ENCODE peak calls at places on chromosome 4, in six cellular contexts. Z is GM12878, M is HL-60, S is K562, U is SK-N-SH, I is H1. T is an unnamed sample.
A peak's percentile ranks its signal among the peaks of the same experiment; 100 is the strongest.

GRCh38 chr4:124445071-124445470 is 267.5 kb downstream of the ANKRD50 start:
- DNase-seq in Z (no peak), M (no peak), S (no peak), U (no peak), I (no peak), T (no peak)

GRCh38 chr4:143358923-143359694 is 22.4 kb downstream of the GAB1 start:
- DNase-seq in Z (no peak), M (peak; percentile 54), S (no peak), U (no peak), I (no peak), T (no peak)

GRCh38 chr4:122914292-122914904 is 8.0 kb downstream of the NUDT6 start:
- DNase-seq in Z (peak; percentile 8), M (no peak), S (no peak), U (peak; percentile 35), I (no peak), T (peak; percentile 43)

GRCh38 chr4:119628281-119629141 is at the start of gene PDE5A:
- DNase-seq in Z (no peak), M (peak; percentile 71), S (peak; percentile 71), U (peak; percentile 85), I (peak; percentile 91), T (peak; percentile 46)

GRCh38 chr4:83974111-83974789 is 438.3 kb downstream of the GPAT3 start:
- DNase-seq in Z (no peak), M (no peak), S (no peak), U (no peak), I (no peak), T (no peak)

GRCh38 chr4:16329797-16330134 is 103.5 kb upstream of the TAPT1 start:
- DNase-seq in Z (no peak), M (no peak), S (no peak), U (no peak), I (no peak), T (no peak)

GRCh38 chr4:121421594-121421993 is 40.8 kb upstream of the QRFPR start:
- DNase-seq in Z (no peak), M (no peak), S (no peak), U (no peak), I (no peak), T (no peak)

GRCh38 chr4:122764808-122765189 is 32.3 kb downstream of the BBS12 start:
- DNase-seq in Z (no peak), M (peak; percentile 5), S (no peak), U (no peak), I (no peak), T (no peak)

GRCh38 chr4:25141592-25141991 is 18.7 kb downstream of the SEPSECS start:
- DNase-seq in Z (no peak), M (no peak), S (no peak), U (no peak), I (no peak), T (no peak)

GRCh38 chr4:132317923-132318322 is 831.2 kb upstream of the PCDH10 start:
- DNase-seq in Z (no peak), M (no peak), S (no peak), U (no peak), I (no peak), T (no peak)

GRCh38 chr4:65450899-65451298 is 219.4 kb downstream of the EPHA5 start:
- DNase-seq in Z (no peak), M (no peak), S (no peak), U (no peak), I (no peak), T (no peak)

GRCh38 chr4:74121643-74122579 is 22.9 kb upstream of the CXCL2 start:
- DNase-seq in Z (no peak), M (no peak), S (no peak), U (no peak), I (no peak), T (no peak)

GRCh38 chr4:9765091-9765490 is 16.3 kb upstream of the DRD5 start:
- DNase-seq in Z (no peak), M (peak; percentile 25), S (no peak), U (peak; percentile 23), I (peak; percentile 75), T (peak; percentile 15)

GRCh38 chr4:151667025-151667424 is 93.8 kb downstream of the GATB start:
- DNase-seq in Z (no peak), M (peak; percentile 7), S (no peak), U (no peak), I (no peak), T (no peak)

GRCh38 chr4:52244103-52244772 is 193.1 kb downstream of the SPATA18 start:
- DNase-seq in Z (no peak), M (no peak), S (no peak), U (no peak), I (no peak), T (no peak)

GRCh38 chr4:6333301-6334202 is 63.9 kb downstream of the WFS1 start:
- DNase-seq in Z (no peak), M (no peak), S (peak; percentile 59), U (no peak), I (peak; percentile 67), T (no peak)

GRCh38 chr4:64503945-64504675 is 94.9 kb upstream of the TECRL start:
- DNase-seq in Z (no peak), M (no peak), S (no peak), U (no peak), I (no peak), T (no peak)

GRCh38 chr4:136369073-136369472 is 1163.2 kb downstream of the PCDH18 start:
- DNase-seq in Z (no peak), M (no peak), S (no peak), U (no peak), I (no peak), T (no peak)

GRCh38 chr4:55468724-55469123 is 73.0 kb downstream of the TMEM165 start:
- DNase-seq in Z (no peak), M (no peak), S (no peak), U (no peak), I (no peak), T (peak; percentile 49)

GRCh38 chr4:138864961-138865720 is 150.4 kb upstream of the NOCT start:
- DNase-seq in Z (no peak), M (no peak), S (no peak), U (no peak), I (no peak), T (no peak)

GRCh38 chr4:175419120-175419774 is 392.8 kb downstream of the GPM6A start:
- DNase-seq in Z (no peak), M (no peak), S (no peak), U (no peak), I (no peak), T (peak; percentile 13)

DNA sequence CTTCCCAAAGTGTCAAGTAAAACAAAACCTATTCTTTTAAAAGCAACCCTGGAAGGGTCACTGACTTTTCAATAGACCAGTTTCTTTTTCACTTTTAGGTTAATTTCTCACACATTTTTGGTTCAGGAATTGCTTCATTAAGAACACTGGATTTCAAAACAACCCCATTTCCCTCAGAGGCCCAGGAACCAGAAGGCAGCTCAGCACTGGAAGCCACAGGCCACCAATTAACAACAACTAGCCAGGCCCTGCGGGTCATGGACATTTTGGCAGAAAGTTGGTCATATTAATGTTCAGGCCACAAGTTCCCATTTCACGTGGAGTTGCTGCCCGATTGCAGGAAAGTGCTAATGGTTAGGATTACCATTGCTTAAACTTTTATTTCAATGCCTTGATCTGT is 39.8 kb downstream of the HAND2 start:
- DNase-seq in Z (no peak), M (peak; percentile 79), S (no peak), U (no peak), I (no peak), T (no peak)
- TF ChIP-seq GABPA in Z (no peak), M (no peak), S (no peak), U (no peak), I (no peak), T (no peak)

GRCh38 chr4:112178731-112179130 is 33.5 kb downstream of the FAM241A start:
- DNase-seq in Z (no peak), M (no peak), S (no peak), U (no peak), I (no peak), T (no peak)
- TF ChIP-seq GABPA in Z (no peak), M (no peak), S (no peak), U (no peak), I (no peak), T (no peak)

GRCh38 chr4:186554485-186554884 is 882 bp downstream of the MTNR1A start:
- DNase-seq in Z (no peak), M (no peak), S (no peak), U (no peak), I (no peak), T (peak; percentile 14)

GRCh38 chr4:186554890-186555827 is at the start of gene MTNR1A:
- DNase-seq in Z (no peak), M (no peak), S (no peak), U (peak; percentile 48), I (peak; percentile 83), T (no peak)

GRCh38 chr4:186551849-186552248 is 3.5 kb downstream of the MTNR1A start:
- DNase-seq in Z (no peak), M (no peak), S (no peak), U (no peak), I (no peak), T (no peak)

GRCh38 chr4:186557061-186557460 is 1.7 kb upstream of the MTNR1A start:
- DNase-seq in Z (no peak), M (no peak), S (no peak), U (no peak), I (no peak), T (no peak)

GRCh38 chr4:186553717-186554116 is 1.6 kb downstream of the MTNR1A start:
- DNase-seq in Z (no peak), M (no peak), S (no peak), U (no peak), I (no peak), T (no peak)
- TF ChIP-seq GABPA in Z (no peak), M (no peak), S (no peak), U (no peak), I (no peak), T (no peak)

GRCh38 chr4:97987019-97987648 is 156.1 kb downstream of the STPG2 start:
- DNase-seq in Z (no peak), M (no peak), S (no peak), U (peak; percentile 41), I (no peak), T (peak; percentile 4)
- TF ChIP-seq GABPA in Z (no peak), M (no peak), S (no peak), U (no peak), I (no peak), T (no peak)

GRCh38 chr4:2433609-2434350 is 15.0 kb downstream of the CFAP99 start:
- DNase-seq in Z (no peak), M (no peak), S (no peak), U (no peak), I (no peak), T (no peak)

GRCh38 chr4:2432991-2433530 is 14.3 kb downstream of the CFAP99 start:
- DNase-seq in Z (no peak), M (no peak), S (peak; percentile 53), U (no peak), I (no peak), T (no peak)

GRCh38 chr4:2432004-2432403 is 13.2 kb downstream of the CFAP99 start:
- DNase-seq in Z (no peak), M (no peak), S (no peak), U (no peak), I (no peak), T (no peak)

GRCh38 chr4:2436301-2436700 is 17.5 kb downstream of the CFAP99 start:
- DNase-seq in Z (no peak), M (peak; percentile 30), S (no peak), U (peak; percentile 86), I (no peak), T (no peak)

DNA sequence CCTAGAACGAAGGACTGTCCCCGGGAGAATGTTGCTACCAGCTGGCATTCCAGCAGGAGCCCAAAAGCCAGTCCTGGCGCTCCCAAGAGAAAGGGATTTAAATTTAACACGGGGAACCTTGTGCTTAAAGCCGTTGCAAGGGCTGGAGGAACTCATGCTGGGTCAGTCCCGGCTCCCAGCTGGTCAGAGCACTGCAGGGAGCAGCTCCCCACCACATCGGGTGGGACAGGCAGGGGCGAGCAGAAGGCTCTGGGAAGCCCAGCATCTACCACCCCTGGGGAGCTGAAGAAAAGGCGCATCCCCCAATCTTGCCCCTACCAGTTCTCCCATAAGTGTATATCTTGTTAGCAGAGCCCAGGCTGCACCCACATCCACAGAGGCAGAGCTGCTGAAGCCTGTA is 15.7 kb downstream of the CFAP99 start:
- DNase-seq in Z (no peak), M (no peak), S (no peak), U (no peak), I (no peak), T (no peak)
- TF ChIP-seq GABPA in Z (no peak), M (no peak), S (no peak), U (no peak), I (no peak), T (no peak)